ENCODE peak calls at places on chromosomes 5 and 9, in four cellular contexts. V is IMR-90, B is DND-41, E is activated B cell treated with CpG ODN at 0.5 μM for 24 hours. C is an unnamed sample.

GRCh38 chr5:61319388-61320146 is 12.5 kb upstream of the ZSWIM6 start:
- DNase-seq in E (no peak), V (no peak), B (no peak), C (no peak)

GRCh38 chr9:124662561-124662960 is 108.5 kb downstream of the NR6A1 start:
- DNase-seq in B (no peak), E (no peak), V (no peak), C (no peak)

GRCh38 chr5:9265391-9266287 is 280.2 kb downstream of the SEMA5A start:
- DNase-seq in V (peak; percentile 99), E (no peak), B (no peak), C (peak; percentile 24)

GRCh38 chr9:98335666-98336065 is 80.2 kb upstream of the TBC1D2 start:
- DNase-seq in B (no peak), E (no peak), V (no peak), C (no peak)

GRCh38 chr9:33114746-33115145 is 38.3 kb upstream of the SMU1 start:
- DNase-seq in B (no peak), E (no peak), V (no peak), C (no peak)

GRCh38 chr5:56977822-56978221 is 25.9 kb upstream of the MIER3 start:
- DNase-seq in V (no peak), B (no peak), E (no peak), C (no peak)

GRCh38 chr9:114278356-114278755 is 44.5 kb upstream of the ORM1 start:
- DNase-seq in E (no peak), V (no peak), B (no peak), C (no peak)

GRCh38 chr5:76870046-76870445 is 20.2 kb downstream of the S100Z start:
- DNase-seq in E (no peak), B (no peak), V (peak; percentile 6), C (no peak)

GRCh38 chr9:21653091-21653490 is 149.3 kb upstream of the MTAP start:
- DNase-seq in E (no peak), B (no peak), V (peak; percentile 71), C (no peak)

GRCh38 chr5:104265531-104266130 is 703.0 kb upstream of the NUDT12 start:
- DNase-seq in E (no peak), B (no peak), V (no peak), C (no peak)

GRCh38 chr5:52466749-52467148 is 321.0 kb upstream of the ITGA1 start:
- DNase-seq in V (no peak), E (no peak), B (no peak), C (no peak)

GRCh38 chr9:93261281-93261680 is 77.3 kb downstream of the WNK2 start:
- DNase-seq in B (no peak), V (no peak), E (peak; percentile 11), C (no peak)

GRCh38 chr5:140569197-140569596 is 4.6 kb downstream of the SLC35A4 start:
- DNase-seq in B (no peak), V (no peak), E (no peak), C (no peak)

GRCh38 chr9:70080481-70081119 is 37.0 kb downstream of the MAMDC2 start:
- DNase-seq in B (no peak), E (no peak), V (peak; percentile 74), C (no peak)

GRCh38 chr9:6956796-6957355 is 199.1 kb downstream of the KDM4C start:
- DNase-seq in B (no peak), V (no peak), E (no peak), C (no peak)

GRCh38 chr5:13572188-13572587 is 372.3 kb downstream of the DNAH5 start:
- DNase-seq in B (no peak), V (no peak), E (no peak), C (no peak)

GRCh38 chr5:115033861-115034260 is 135.8 kb downstream of the TRIM36 start:
- DNase-seq in E (no peak), B (no peak), V (no peak), C (no peak)

GRCh38 chr9:19246891-19247290 is 16.4 kb downstream of the DENND4C start:
- DNase-seq in E (no peak), B (no peak), V (no peak), C (no peak)

GRCh38 chr5:89493414-89493813 is 610.4 kb upstream of the MEF2C start:
- DNase-seq in E (no peak), B (no peak), V (no peak), C (no peak)

GRCh38 chr9:16532681-16533450 is 337.6 kb downstream of the BNC2 start:
- DNase-seq in E (no peak), V (peak; percentile 91), B (no peak), C (no peak)

GRCh38 chr5:32928761-32929160 is 217.6 kb downstream of the NPR3 start:
- DNase-seq in E (no peak), V (peak; percentile 72), B (no peak), C (no peak)

GRCh38 chr5:761854-762685 is 22.5 kb downstream of the ZDHHC11B start:
- DNase-seq in V (no peak), E (peak; percentile 14), B (no peak), C (no peak)

DNA sequence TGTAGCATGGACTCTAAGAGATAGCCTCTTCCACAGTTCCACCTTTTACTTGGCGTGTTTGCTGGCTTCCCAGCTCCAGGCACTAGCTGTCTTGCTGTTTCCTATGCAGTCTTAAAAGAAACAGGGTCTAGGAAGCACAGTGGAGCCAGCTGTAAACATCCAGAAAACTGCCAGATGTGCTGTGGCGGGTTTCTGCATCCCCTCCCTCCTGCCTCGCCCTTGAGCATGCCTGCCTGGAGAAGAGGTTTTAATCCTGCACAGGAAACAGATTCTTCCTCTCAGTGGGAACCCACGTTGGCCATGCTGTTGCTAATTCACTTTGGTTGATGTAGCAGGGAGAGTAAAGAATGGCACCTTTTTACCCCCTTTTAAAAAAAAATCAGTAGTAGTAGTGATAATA is 121.3 kb downstream of the RPS23 start:
- DNase-seq in V (no peak), E (no peak), B (no peak), C (no peak)
- TF ChIP-seq CTCF in V (no peak), E (no peak), B (no peak), C (no peak)

GRCh38 chr5:11289733-11290132 is 528.7 kb upstream of the DAP start:
- DNase-seq in B (no peak), E (no peak), V (no peak), C (no peak)
- TF ChIP-seq CTCF in B (no peak), E (no peak), V (no peak), C (no peak)

DNA sequence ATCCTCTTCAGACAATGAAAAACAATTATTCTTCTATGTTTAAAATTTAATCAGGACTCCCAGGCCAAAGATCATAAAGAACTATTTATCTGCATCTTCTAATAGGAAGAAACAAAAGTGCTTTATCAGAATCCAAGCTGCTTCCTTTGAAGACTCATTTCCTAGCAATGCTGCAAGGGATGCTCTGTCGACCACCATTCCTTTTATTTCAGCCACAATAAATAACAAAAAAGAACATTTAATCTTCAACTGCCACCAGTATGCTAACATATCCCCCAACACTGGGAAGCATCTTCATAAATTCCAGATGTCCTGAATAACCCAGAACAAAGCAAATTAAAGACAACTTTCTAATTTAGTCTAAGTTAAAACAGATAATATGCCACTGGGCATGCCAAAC is 68.7 kb downstream of the PKD2L2 start:
- DNase-seq in E (no peak), V (no peak), B (no peak), C (no peak)
- TF ChIP-seq CTCF in E (no peak), V (no peak), B (no peak), C (no peak)

GRCh38 chr5:58477760-58478159 is 13.5 kb upstream of the GAPT start:
- DNase-seq in E (no peak), B (no peak), V (no peak), C (no peak)
- TF ChIP-seq CTCF in E (peak; percentile 23), B (peak; percentile 24), V (peak; percentile 13), C (no peak)

C was measured in mesothelial cell of epicardium.